ENCODE peak calls at places on chromosomes 5 and 9, in four cellular contexts. W is GM12878, A is K562, G is HL-60. B is an unnamed sample.

GRCh38 chr9:98330831-98331230 is 75.4 kb upstream of the TBC1D2 start:
- DNase-seq in W (no peak), G (no peak), A (no peak), B (no peak)

GRCh38 chr5:113382736-113383135 is 52.1 kb downstream of the TSSK1B start:
- DNase-seq in G (no peak), A (no peak), W (no peak), B (no peak)

GRCh38 chr9:120941046-120941770 is 14.6 kb upstream of the TRAF1 start:
- DNase-seq in A (no peak), G (no peak), W (no peak), B (no peak)

GRCh38 chr5:54897001-54897400 is 88.4 kb downstream of the ESM1 start:
- DNase-seq in A (no peak), W (no peak), G (no peak), B (no peak)

GRCh38 chr5:93915142-93915553 is 173.7 kb upstream of the POU5F2 start:
- DNase-seq in G (no peak), W (peak), A (peak), B (no peak)

GRCh38 chr5:82365026-82365425 is 86.9 kb upstream of the RPS23 start:
- DNase-seq in A (no peak), W (no peak), G (no peak), B (no peak)

GRCh38 chr9:117387422-117387821 is 27.4 kb downstream of the ASTN2 start:
- DNase-seq in G (no peak), W (no peak), A (no peak), B (no peak)

GRCh38 chr5:133694181-133694831 is 82.0 kb upstream of the FSTL4 start:
- DNase-seq in W (peak), G (no peak), A (no peak), B (no peak)

GRCh38 chr5:9782806-9783560 is 152.8 kb upstream of the TAS2R1 start:
- DNase-seq in G (no peak), A (no peak), W (no peak), B (no peak)

GRCh38 chr9:128203024-128203841 is at the start of gene DNM1:
- DNase-seq in W (no peak), A (peak), G (peak), B (peak)

GRCh38 chr9:110648698-110649097 is 19.9 kb upstream of the MUSK start:
- DNase-seq in A (peak), G (no peak), W (no peak), B (no peak)

GRCh38 chr5:2168601-2169416 is 286.1 kb upstream of the IRX4 start:
- DNase-seq in G (no peak), W (no peak), A (no peak), B (no peak)

GRCh38 chr5:137822158-137822764 is 45.4 kb upstream of the MYOT start:
- DNase-seq in A (peak), W (no peak), G (peak), B (no peak)

GRCh38 chr9:83544002-83544698 is 5.9 kb upstream of the FRMD3 start:
- DNase-seq in A (peak), W (peak), G (peak), B (peak)

GRCh38 chr5:176652136-176652535 is 4.9 kb downstream of the TSPAN17 start:
- DNase-seq in G (no peak), W (no peak), A (peak), B (no peak)

GRCh38 chr9:133119039-133119438 is 2.0 kb downstream of the RALGDS start:
- DNase-seq in W (no peak), G (no peak), A (no peak), B (no peak)

GRCh38 chr5:168772466-168772961 is 193.3 kb upstream of the PANK3 start:
- DNase-seq in G (no peak), W (no peak), A (no peak), B (no peak)

GRCh38 chr5:153256-153655 is 38.0 kb upstream of the LRRC14B start:
- DNase-seq in G (no peak), W (no peak), A (no peak), B (no peak)

GRCh38 chr5:761854-762685 is 22.5 kb downstream of the ZDHHC11B start:
- DNase-seq in G (no peak), W (no peak), A (no peak), B (no peak)

GRCh38 chr9:108095496-108095895 is 605.9 kb upstream of the KLF4 start:
- DNase-seq in W (no peak), G (no peak), A (no peak), B (no peak)

GRCh38 chr5:76690704-76691469 is 25.0 kb upstream of the F2R start:
- DNase-seq in G (no peak), W (no peak), A (no peak), B (no peak)

GRCh38 chr5:172444626-172445365 is 9.5 kb downstream of the SH3PXD2B start:
- DNase-seq in G (no peak), W (no peak), A (no peak), B (no peak)

GRCh38 chr5:169895876-169896275 is 84.4 kb downstream of the INSYN2B start:
- DNase-seq in G (no peak), A (no peak), W (no peak), B (no peak)

GRCh38 chr5:124736111-124736813 is 10.2 kb downstream of the ZNF608 start:
- DNase-seq in A (no peak), G (no peak), W (no peak), B (no peak)

GRCh38 chr9:19137282-19137681 is 10.0 kb upstream of the PLIN2 start:
- DNase-seq in A (no peak), W (no peak), G (no peak), B (no peak)

GRCh38 chr5:150516011-150516410 is 8.1 kb downstream of the NDST1 start:
- DNase-seq in G (no peak), W (no peak), A (peak), B (no peak)

GRCh38 chr9:14309403-14309802 is 4.5 kb downstream of the NFIB start:
- DNase-seq in W (no peak), G (no peak), A (no peak), B (no peak)

GRCh38 chr9:14307989-14308750 is 5.8 kb downstream of the NFIB start:
- DNase-seq in W (no peak), G (no peak), A (no peak), B (no peak)

GRCh38 chr9:14306188-14306587 is 7.8 kb downstream of the NFIB start:
- DNase-seq in W (no peak), G (no peak), A (no peak), B (no peak)

GRCh38 chr9:14308751-14309140 is 5.2 kb downstream of the NFIB start:
- DNase-seq in W (no peak), G (no peak), A (no peak), B (no peak)

DNA sequence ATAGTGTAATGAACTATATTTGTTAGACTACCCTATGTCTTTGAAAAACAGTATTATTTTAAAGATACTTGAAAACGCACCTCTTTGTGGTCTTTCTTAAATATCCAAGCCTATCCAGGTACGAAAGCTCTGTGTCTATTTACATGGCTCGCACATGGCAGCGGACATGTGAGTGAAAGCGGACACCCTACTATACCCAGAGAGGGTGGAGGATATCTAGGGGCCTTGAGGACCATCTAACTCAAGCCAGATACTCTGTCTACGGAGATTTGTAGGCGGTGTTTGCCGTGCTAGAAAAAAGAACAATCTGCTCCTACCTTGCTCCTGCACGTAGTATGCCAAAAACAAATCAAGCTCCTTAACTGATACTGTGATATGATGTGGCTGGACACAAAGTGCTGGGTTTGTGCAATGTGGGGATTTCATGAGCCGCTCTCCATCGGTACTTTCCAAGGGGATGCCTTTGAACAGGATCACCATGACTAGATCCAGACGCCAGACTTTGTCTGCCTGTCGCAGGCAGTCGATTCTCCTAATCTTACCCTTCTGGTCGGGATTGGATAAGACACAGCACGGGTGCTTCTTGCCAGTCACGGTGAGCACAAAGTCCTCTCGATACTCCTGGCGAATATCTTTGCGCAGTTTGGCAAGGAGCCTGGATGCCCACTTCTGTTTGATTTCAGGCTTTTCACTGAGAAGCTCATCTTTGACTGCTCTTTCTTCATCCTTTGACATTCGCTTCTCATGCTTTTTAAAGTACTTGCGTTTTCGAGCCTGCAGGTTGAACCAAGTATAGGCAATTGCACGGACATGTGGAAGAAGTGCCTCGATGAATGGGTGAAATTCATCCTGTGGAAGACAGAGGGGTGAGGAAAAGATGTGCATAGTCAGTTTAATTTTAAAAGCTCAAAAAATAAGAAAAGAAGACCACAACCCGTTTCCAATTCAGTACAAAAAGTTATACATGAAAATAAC is 7.0 kb downstream of the NFIB start:
- DNase-seq in W (no peak), A (no peak), G (no peak), B (no peak)
- TF ChIP-seq POLR2AphosphoS5 in W (no peak), A (no peak), G (no peak), B (no peak)

DNA sequence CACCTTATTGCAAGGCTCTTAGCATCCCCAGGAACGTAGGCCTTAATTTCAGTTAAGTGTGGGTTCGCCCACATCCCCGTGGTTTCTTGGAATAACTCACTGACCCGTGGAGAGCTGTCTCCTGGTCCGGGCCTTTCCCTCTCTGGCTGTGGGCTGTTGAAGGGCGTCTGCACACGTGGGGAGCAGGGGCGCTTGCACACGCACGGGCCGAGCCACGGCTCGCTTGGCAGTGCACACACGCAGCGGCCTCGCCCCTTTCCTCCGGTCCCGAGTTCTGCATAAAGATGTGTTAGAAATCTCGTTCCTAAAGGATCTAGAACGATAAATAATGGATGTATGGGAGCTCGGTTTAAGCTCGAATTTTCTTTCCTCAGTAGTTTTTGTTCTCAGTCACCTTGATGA is 141.9 kb downstream of the PBX3 start:
- DNase-seq in G (no peak), W (no peak), A (no peak), B (no peak)
- TF ChIP-seq SPI1 in G (no peak), W (no peak), A (no peak), B (no peak)

GRCh38 chr5:149062371-149063016 is 368 bp downstream of the SH3TC2 start:
- DNase-seq in G (no peak), A (no peak), W (no peak), B (no peak)
- TF ChIP-seq POLR2AphosphoS5 in G (no peak), A (no peak), W (no peak), B (no peak)

GRCh38 chr5:75057551-75057950 is 5.2 kb upstream of the GCNT4 start:
- DNase-seq in A (no peak), G (no peak), W (no peak), B (no peak)

GRCh38 chr5:75055727-75056144 is 3.4 kb upstream of the GCNT4 start:
- DNase-seq in W (no peak), G (no peak), A (no peak), B (no peak)

GRCh38 chr5:75062925-75063531 is 10.7 kb upstream of the GCNT4 start:
- DNase-seq in W (no peak), A (no peak), G (no peak), B (no peak)

GRCh38 chr5:75059887-75060286 is 7.5 kb upstream of the GCNT4 start:
- DNase-seq in W (no peak), A (no peak), G (no peak), B (no peak)

DNA sequence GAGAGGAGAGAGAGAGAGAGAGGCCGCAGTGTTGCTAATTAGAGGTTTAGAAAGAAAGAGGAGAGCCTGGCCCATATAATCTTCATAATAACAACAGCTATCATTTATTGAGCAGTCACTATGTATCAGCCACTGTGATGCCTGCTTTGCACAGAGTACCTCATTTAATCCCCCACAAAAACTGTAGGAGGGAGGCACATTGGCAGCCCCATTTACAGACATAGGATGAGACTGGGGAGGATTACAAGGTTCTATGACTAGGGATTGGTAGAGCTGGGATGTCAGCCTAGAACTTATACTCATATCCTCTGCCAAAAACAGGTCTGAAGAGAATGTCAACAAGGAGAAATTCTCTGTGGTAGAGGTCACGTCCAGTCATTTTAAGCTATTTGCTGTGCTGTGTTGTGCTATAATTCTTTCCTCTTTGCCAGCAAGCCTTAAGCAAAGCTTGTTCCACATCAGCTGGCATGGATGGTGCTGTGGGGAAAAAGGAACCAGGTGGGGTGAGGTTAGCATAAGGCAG is 6.7 kb upstream of the GCNT4 start:
- DNase-seq in W (no peak), A (no peak), G (no peak), B (no peak)
- TF ChIP-seq SPI1 in W (no peak), A (no peak), G (no peak), B (no peak)

DNA sequence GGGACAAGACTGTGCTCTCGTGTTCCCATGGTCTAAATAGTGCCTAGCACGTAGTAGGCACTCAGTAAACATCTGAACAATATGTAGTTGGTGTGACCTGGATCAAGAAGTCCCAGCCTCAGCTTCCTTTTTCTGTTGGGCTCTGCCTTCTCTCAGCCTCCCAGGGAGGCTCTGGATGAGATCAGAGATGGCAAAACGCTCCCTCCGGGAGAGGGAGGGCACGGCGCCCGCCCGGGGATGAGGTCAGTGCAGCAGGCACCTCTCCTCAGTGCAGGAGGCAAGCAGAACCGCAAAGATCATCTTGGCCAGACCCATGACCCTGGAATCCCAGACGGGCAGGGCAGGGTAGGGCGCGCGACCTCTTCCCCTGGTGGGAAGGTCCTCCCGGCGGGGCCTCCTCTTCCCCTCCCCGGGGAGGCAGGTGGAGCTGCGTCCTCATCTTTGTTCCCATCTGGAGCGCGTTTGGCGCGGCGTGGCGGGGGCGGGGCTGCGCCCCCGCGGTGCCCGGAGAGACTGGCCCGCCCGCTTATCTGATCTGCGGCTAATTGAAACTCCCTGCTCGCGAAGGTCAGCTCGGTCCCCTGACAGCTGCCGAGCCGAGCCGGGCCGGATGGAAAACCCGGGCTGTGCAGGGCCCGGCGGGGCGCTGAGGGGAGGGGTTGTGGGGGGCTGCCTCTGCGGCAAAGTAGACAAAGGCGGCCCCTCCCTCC is 60.9 kb downstream of the CXXC5 start:
- DNase-seq in W (no peak), A (peak), G (no peak), B (no peak)
- TF ChIP-seq POLR2AphosphoS5 in W (no peak), A (peak), G (no peak), B (no peak)

DNA sequence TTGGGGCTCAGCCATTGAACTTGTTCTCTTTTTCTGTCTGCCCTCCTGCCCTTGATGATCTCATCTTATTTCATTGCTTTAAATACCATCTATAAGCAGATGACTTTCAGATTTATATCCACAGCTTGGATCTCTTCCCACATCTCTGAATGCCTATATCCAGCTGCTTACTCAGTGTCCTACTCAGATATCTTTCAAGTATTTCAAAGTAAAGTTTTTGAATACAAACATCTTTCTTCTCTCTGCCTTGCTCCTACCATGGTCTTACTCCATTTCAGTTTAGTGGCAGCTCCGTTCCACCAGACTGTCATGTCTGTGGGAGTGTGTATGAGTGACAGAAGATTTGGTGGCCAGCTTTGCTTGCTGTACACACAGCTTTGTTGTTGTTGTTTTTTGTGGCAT is 59.7 kb downstream of the ERBIN start:
- DNase-seq in A (no peak), W (no peak), G (no peak), B (no peak)
- TF ChIP-seq SPI1 in A (no peak), W (no peak), G (no peak), B (no peak)

DNA sequence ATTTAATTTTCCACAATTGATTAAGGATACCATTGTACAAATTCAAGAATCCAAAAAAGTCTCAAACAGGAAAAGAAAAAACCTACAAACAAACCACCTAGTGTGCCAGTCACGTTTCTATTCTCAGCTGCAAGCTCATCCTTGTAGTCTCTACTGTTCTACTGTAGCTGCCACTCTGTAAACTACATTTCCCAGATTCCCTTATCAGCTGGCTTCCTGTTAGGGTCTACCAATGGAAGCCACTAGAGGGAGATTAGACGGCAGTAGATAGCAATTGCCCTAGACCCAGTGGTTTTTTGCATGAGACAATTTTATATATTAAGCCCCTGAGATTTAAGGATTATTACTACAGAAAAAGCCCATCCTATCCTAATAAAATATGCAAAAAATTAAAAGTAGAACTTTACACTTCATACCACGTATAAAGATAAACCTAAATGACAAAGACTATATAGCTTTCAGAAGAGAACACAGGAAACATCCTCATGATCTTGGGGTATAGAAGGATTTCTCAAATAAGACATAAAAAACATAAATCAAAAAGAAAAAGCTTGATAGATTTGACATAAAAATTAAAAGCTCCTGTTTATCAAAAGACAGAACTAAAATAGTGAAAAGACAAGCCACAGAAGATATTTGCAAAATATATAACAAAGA is 37.4 kb downstream of the P4HA2 start:
- DNase-seq in A (peak), G (peak), W (no peak), B (peak)
- TF ChIP-seq POLR2AphosphoS5 in A (no peak), G (no peak), W (no peak), B (no peak)

GRCh38 chr5:53481887-53482716 is 1.7 kb downstream of the FST start:
- DNase-seq in A (peak), W (no peak), G (peak), B (peak)

GRCh38 chr5:53479045-53479655 is 1.3 kb upstream of the FST start:
- DNase-seq in G (no peak), W (no peak), A (no peak), B (no peak)

GRCh38 chr5:53479656-53480473 is 564 bp upstream of the FST start:
- DNase-seq in G (no peak), A (peak), W (no peak), B (peak)

GRCh38 chr5:53481354-53481886 is 991 bp downstream of the FST start:
- DNase-seq in W (no peak), G (no peak), A (no peak), B (no peak)

GRCh38 chr5:53480474-53481353 is at the start of gene FST:
- DNase-seq in G (no peak), A (peak), W (no peak), B (no peak)
- TF ChIP-seq SPI1 in G (no peak), A (no peak), W (no peak), B (no peak)

B was measured in GM12891.